ENCODE peak calls at places on chromosomes 2 and 18, in five cellular contexts. R, U, S, T and I are unnamed samples. For H3K4me1, the result is how much of the 10 kb centered on the place peaks cover.

GRCh38 chr18:5284808-5285207 is 10.7 kb downstream of the ZBTB14 start:
- DNase-seq in R (no peak), U (no peak), S (no peak), T (no peak), I (no peak)

GRCh38 chr18:74113711-74114110 is 33.9 kb downstream of the FBXO15 start:
- DNase-seq in R (no peak), U (no peak), S (no peak), T (no peak), I (no peak)

GRCh38 chr2:63631501-63631900 is 42.7 kb downstream of the MDH1 start:
- DNase-seq in R (no peak), U (no peak), S (no peak), T (no peak), I (no peak)

GRCh38 chr2:191209346-191209745 is 35.9 kb upstream of the MYO1B start:
- DNase-seq in R (no peak), U (no peak), S (no peak), T (no peak), I (no peak)

GRCh38 chr18:33194793-33195192 is 245.7 kb downstream of the CCDC178 start:
- DNase-seq in R (no peak), U (no peak), S (no peak), T (no peak), I (no peak)

GRCh38 chr2:238642973-238643372 is 204.9 kb upstream of the TWIST2 start:
- DNase-seq in R (no peak), U (no peak), S (no peak), T (no peak), I (no peak)

GRCh38 chr2:239832101-239832994 is 192.8 kb downstream of the NDUFA10 start:
- DNase-seq in R (peak), U (no peak), S (peak), T (no peak), I (no peak)

GRCh38 chr2:217434183-217434620 is 568.6 kb downstream of the TNS1 start:
- DNase-seq in R (peak), U (peak), S (peak), T (peak), I (peak)

GRCh38 chr2:169131587-169132512 is 62.5 kb downstream of the DHRS9 start:
- DNase-seq in R (no peak), U (peak), S (no peak), T (no peak), I (no peak)

GRCh38 chr2:19529663-19530062 is 171.2 kb upstream of the OSR1 start:
- DNase-seq in R (no peak), U (no peak), S (no peak), T (no peak), I (no peak)

GRCh38 chr2:47065343-47065742 is 89.8 kb downstream of the STPG4 start:
- DNase-seq in R (no peak), U (no peak), S (no peak), T (no peak), I (no peak)
- H3K4me1 ChIP-seq in R (under half), U (under half), S (under half), T (half or more), I (half or more)

DNA sequence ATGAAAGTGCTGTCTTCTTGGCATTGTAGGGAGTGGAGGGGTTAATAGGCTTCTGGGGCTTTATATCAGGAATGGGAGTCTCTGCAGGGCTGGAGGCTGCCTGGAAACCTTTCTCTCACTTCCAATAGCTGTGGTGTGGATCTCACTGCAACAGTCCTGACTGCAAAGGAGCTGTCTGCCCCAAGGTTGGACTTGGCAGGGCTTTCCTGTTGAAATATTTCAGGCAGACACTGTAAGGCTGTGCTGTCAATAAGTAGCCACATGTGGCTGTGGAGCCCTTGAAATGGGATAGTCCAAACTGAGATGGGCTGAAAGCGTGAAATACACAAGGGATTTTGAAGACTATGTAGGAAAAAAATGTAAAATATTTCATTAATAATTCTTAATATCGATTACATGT is 399.1 kb upstream of the SPRED2 start:
- DNase-seq in R (no peak), U (no peak), S (no peak), T (no peak), I (no peak)
- TF ChIP-seq CTCF in R (no peak), U (no peak), S (no peak), T (no peak), I (no peak)

GRCh38 chr2:66562337-66562685 is 127.4 kb downstream of the MEIS1 start:
- DNase-seq in R (no peak), U (no peak), S (no peak), T (no peak), I (no peak)
- H3K4me1 ChIP-seq in R (under half), U (under half), S (under half), T (under half), I (under half)

GRCh38 chr2:225948903-225949302 is 549.4 kb downstream of the NYAP2 start:
- DNase-seq in R (no peak), U (no peak), S (no peak), T (no peak), I (no peak)
- TF ChIP-seq CTCF in R (no peak), U (no peak), S (no peak), T (no peak), I (no peak)

GRCh38 chr2:200077210-200077650 is 121.8 kb downstream of the MAIP1 start:
- DNase-seq in R (no peak), U (peak), S (no peak), T (no peak), I (no peak)
- H3K4me1 ChIP-seq in R (under half), U (under half), S (under half), T (under half), I (under half)

GRCh38 chr2:121377676-121378075 is 92.7 kb upstream of the TFCP2L1 start:
- DNase-seq in R (no peak), U (no peak), S (no peak), T (no peak), I (no peak)
- TF ChIP-seq CTCF in R (no peak), U (no peak), S (no peak), T (no peak), I (no peak)

GRCh38 chr2:85413592-85414421 is 3.6 kb upstream of the CAPG start:
- DNase-seq in R (peak), U (no peak), S (peak), T (no peak), I (no peak)

GRCh38 chr2:85410584-85411404 is 628 bp upstream of the CAPG start:
- DNase-seq in R (no peak), U (peak), S (no peak), T (no peak), I (no peak)

GRCh38 chr2:85418132-85419008 is at the start of gene SH2D6:
- DNase-seq in R (peak), U (peak), S (peak), T (peak), I (peak)

GRCh38 chr2:85411405-85411748 is 1.2 kb upstream of the CAPG start:
- DNase-seq in R (no peak), U (no peak), S (no peak), T (no peak), I (no peak)

DNA sequence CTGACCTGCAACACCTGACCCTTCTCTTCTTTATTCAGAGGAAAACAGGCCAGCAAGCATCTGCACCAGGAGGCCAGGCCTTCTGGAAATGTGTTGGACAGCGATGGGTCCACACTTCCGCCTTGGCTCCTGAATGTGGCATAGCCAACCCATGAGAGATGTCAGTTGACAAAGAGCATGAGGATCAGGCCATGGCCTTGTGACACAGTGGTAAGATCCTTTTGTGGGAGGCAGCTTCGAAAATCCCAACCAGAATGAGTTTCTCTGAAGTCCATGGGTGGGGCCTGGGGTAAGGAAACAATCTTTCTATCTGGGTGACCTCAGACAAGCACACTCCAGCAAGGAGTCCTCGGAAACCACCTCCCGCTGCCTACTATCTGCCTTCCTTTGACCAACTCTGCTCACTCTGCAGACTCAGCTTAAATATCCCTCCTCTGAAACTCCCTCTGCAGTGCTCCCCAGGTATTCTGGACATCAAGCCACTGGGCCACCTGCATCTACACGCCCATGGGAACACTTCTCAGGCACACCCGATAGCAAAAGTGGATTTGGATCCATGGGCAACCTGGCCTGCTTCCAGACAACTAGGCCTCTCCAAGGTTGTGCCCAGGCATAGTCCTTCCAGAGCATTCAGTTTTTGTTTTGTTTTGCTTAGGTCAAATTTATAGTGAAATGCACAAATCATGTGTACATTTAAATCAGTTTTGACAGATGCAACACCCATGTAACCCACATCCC is 3.6 kb upstream of the SH2D6 start:
- DNase-seq in R (no peak), U (no peak), S (no peak), T (no peak), I (no peak)
- H3K4me1 ChIP-seq in R (under half), U (under half), S (under half), T (under half), I (under half)

GRCh38 chr2:73907840-73908452 is 15.1 kb downstream of the ACTG2 start:
- DNase-seq in R (no peak), U (peak), S (peak), T (no peak), I (no peak)
- TF ChIP-seq CTCF in R (no peak), U (peak), S (peak), T (peak), I (no peak)

GRCh38 chr2:131431336-131431735 is 44.6 kb upstream of the TUBA3D start:
- DNase-seq in R (no peak), U (peak), S (no peak), T (no peak), I (no peak)

GRCh38 chr2:131425191-131426021 is 50.5 kb upstream of the TUBA3D start:
- DNase-seq in R (no peak), U (no peak), S (no peak), T (no peak), I (no peak)

DNA sequence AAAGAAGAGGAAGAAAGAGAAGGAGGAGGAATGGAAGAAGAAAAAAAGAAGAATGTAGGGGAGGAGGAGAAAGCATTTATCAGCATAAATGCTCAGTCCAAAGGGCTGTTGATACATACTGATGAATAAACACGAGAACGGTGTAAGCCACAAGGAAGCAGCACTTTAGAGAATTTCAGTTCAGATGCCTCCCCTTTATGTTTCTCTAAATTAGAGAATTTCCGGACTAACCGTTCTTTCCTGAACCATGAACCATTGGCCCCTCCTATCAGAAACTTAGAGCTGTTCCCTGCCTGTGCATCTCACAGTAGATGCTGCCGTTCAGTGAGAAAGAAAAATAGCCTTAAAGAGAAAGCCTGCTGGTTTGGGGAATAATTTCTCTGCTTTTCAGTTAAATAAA is 49.2 kb upstream of the TUBA3D start:
- DNase-seq in R (no peak), U (no peak), S (no peak), T (no peak), I (no peak)
- H3K4me1 ChIP-seq in R (under half), U (under half), S (under half), T (under half), I (under half)

DNA sequence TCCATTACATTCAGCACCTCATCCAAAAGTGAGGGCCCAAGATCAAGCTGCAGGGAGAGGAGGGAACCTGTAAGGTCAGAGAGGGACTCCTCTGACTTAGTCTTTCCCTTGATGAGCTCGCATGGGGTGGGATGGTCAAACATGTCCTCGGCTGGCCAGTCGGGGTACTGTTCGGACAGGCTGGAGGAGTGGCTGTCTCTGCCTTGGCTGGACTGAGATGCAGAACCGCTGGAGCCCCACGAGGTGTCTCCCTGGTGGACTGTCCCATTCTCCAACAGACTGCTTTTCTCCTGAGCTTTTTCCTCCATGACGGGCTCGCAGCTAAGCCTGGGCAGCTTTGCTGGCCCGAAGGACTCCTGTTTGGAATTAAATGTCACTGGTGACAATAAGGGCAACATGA is 25.6 kb downstream of the CDC42EP3 start:
- DNase-seq in R (no peak), U (no peak), S (no peak), T (no peak), I (no peak)
- TF ChIP-seq CTCF in R (no peak), U (no peak), S (no peak), T (no peak), I (no peak)